ENCODE peak calls at places on chromosome 19, in ten cellular contexts. G, L, W, U, O, C, Y, I, M and X are unnamed samples.

GRCh38 chr19:13873776-13874515 is 3.0 kb upstream of the NANOS3 start:
- DNase-seq in G (no peak), L (peak; percentile 45), W (no peak), U (no peak), O (no peak), C (no peak), Y (no peak), I (peak; percentile 44), M (no peak), X (no peak)

GRCh38 chr19:29115181-29115580 is 97.8 kb downstream of the UQCRFS1 start:
- DNase-seq in G (no peak), L (no peak), W (no peak), U (no peak), O (no peak), C (no peak), Y (no peak), I (peak; percentile 18), M (no peak), X (no peak)

GRCh38 chr19:32343550-32344262 is 1.7 kb upstream of the ZNF507 start:
- DNase-seq in G (no peak), L (peak; percentile 32), W (no peak), U (no peak), O (no peak), C (no peak), Y (no peak), I (no peak), M (no peak), X (no peak)

GRCh38 chr19:3981373-3981735 is 3.9 kb downstream of the EEF2 start:
- DNase-seq in G (no peak), L (no peak), W (no peak), U (no peak), O (no peak), C (no peak), Y (no peak), I (no peak), M (no peak), X (no peak)

GRCh38 chr19:23996549-23996948 is 81.9 kb downstream of the ZNF726 start:
- DNase-seq in G (peak; percentile 33), L (peak; percentile 12), W (no peak), U (peak; percentile 14), O (no peak), C (no peak), Y (no peak), I (peak; percentile 66), M (no peak), X (peak; percentile 3)

GRCh38 chr19:3618144-3618810 is 8.3 kb downstream of the CACTIN start:
- DNase-seq in G (peak; percentile 80), L (peak; percentile 80), W (peak; percentile 48), U (peak; percentile 65), O (no peak), C (peak; percentile 71), Y (peak; percentile 38), I (peak; percentile 89), M (peak; percentile 40), X (peak; percentile 77)

GRCh38 chr19:1073956-1074511 is 7.1 kb downstream of the ARHGAP45 start:
- DNase-seq in G (no peak), L (no peak), W (no peak), U (no peak), O (no peak), C (no peak), Y (no peak), I (no peak), M (no peak), X (no peak)

GRCh38 chr19:52527954-52528326 is 472 bp downstream of the ZNF808 start:
- DNase-seq in G (peak; percentile 41), L (peak; percentile 30), W (no peak), U (no peak), O (no peak), C (peak; percentile 40), Y (no peak), I (peak; percentile 64), M (no peak), X (peak; percentile 56)

GRCh38 chr19:42110658-42111057 is 21.6 kb downstream of the POU2F2 start:
- DNase-seq in G (no peak), L (no peak), W (no peak), U (no peak), O (no peak), C (no peak), Y (no peak), I (no peak), M (no peak), X (no peak)

GRCh38 chr19:17829855-17830566 is 8.7 kb upstream of the INSL3 start:
- DNase-seq in G (peak; percentile 92), L (peak; percentile 73), W (peak; percentile 21), U (no peak), O (no peak), C (peak; percentile 72), Y (no peak), I (peak; percentile 96), M (no peak), X (no peak)

GRCh38 chr19:52492201-52492960 is 35.1 kb upstream of the ZNF808 start:
- DNase-seq in G (peak; percentile 97), L (peak; percentile 32), W (peak; percentile 47), U (no peak), O (no peak), C (peak; percentile 70), Y (no peak), I (peak; percentile 98), M (no peak), X (no peak)

GRCh38 chr19:46654621-46655152 is 6.3 kb downstream of the DACT3 start:
- DNase-seq in G (peak; percentile 33), L (no peak), W (peak; percentile 33), U (no peak), O (no peak), C (no peak), Y (no peak), I (peak; percentile 60), M (no peak), X (no peak)

GRCh38 chr19:30862876-30863275 is 486.4 kb downstream of the TSHZ3 start:
- DNase-seq in G (no peak), L (no peak), W (no peak), U (no peak), O (no peak), C (no peak), Y (no peak), I (peak; percentile 5), M (no peak), X (no peak)

GRCh38 chr19:3507371-3508120 is 1.4 kb downstream of the FZR1 start:
- DNase-seq in G (peak; percentile 42), L (peak; percentile 47), W (no peak), U (peak; percentile 10), O (no peak), C (peak; percentile 79), Y (peak; percentile 30), I (peak; percentile 83), M (no peak), X (peak; percentile 54)

GRCh38 chr19:12034610-12035009 is 869 bp downstream of the ZNF433 start:
- DNase-seq in G (no peak), L (peak; percentile 23), W (no peak), U (no peak), O (no peak), C (peak; percentile 9), Y (no peak), I (no peak), M (no peak), X (peak; percentile 40)

GRCh38 chr19:5697022-5697889 is 7.2 kb downstream of the RPL36 start:
- DNase-seq in G (no peak), L (no peak), W (no peak), U (no peak), O (no peak), C (peak; percentile 7), Y (no peak), I (peak; percentile 56), M (no peak), X (no peak)

GRCh38 chr19:50537769-50538230 is 24.1 kb upstream of the ASPDH start:
- DNase-seq in G (peak; percentile 98), L (peak; percentile 71), W (peak; percentile 97), U (peak; percentile 84), O (peak; percentile 30), C (peak; percentile 91), Y (peak; percentile 49), I (peak; percentile 99), M (peak; percentile 33), X (peak; percentile 91)

GRCh38 chr19:40717325-40717879 is 490 bp downstream of the ITPKC start:
- DNase-seq in G (no peak), L (no peak), W (no peak), U (no peak), O (no peak), C (no peak), Y (no peak), I (no peak), M (no peak), X (no peak)

GRCh38 chr19:40685563-40685962 is 4.9 kb downstream of the NUMBL start:
- DNase-seq in G (no peak), L (no peak), W (no peak), U (no peak), O (no peak), C (no peak), Y (no peak), I (no peak), M (no peak), X (no peak)

GRCh38 chr19:27733551-27734266 is 1479.2 kb downstream of the UQCRFS1 start:
- DNase-seq in G (no peak), L (no peak), W (no peak), U (no peak), O (no peak), C (no peak), Y (no peak), I (no peak), M (no peak), X (no peak)